ENCODE peak calls at places on chromosomes 2 and 18, in eight cellular contexts. One of them, this sample, is unnamed.

GRCh38 chr2:216695401-216695821 is at the start of gene IGFBP5:
- DNase-seq in lung microvascular endothelial cell: peak; percentile 23
- DNase-seq in NCI-H1092 treated with DMSO at 0.1 percent for 48 hours: peak; percentile 87
- DNase-seq in breast epithelium: peak; percentile 78
- DNase-seq in putamen: peak; percentile 71
- DNase-seq in NCI-H510A: peak; percentile 85
- DNase-seq in NCI-H2029: peak; percentile 83
- DNase-seq in CD8-positive, alpha-beta T cell: no peak
- DNase-seq in this sample: no peak

GRCh38 chr2:33077316-33077715 is 130.6 kb downstream of the LTBP1 start:
- DNase-seq in lung microvascular endothelial cell: no peak
- DNase-seq in NCI-H1092 treated with DMSO at 0.1 percent for 48 hours: no peak
- DNase-seq in breast epithelium: no peak
- DNase-seq in putamen: no peak
- DNase-seq in NCI-H510A: no peak
- DNase-seq in NCI-H2029: no peak
- DNase-seq in CD8-positive, alpha-beta T cell: no peak
- DNase-seq in this sample: no peak

GRCh38 chr2:112688086-112688880 is 32.5 kb upstream of the NT5DC4 start:
- DNase-seq in lung microvascular endothelial cell: no peak
- DNase-seq in NCI-H1092 treated with DMSO at 0.1 percent for 48 hours: no peak
- DNase-seq in breast epithelium: no peak
- DNase-seq in putamen: no peak
- DNase-seq in NCI-H510A: no peak
- DNase-seq in NCI-H2029: no peak
- DNase-seq in CD8-positive, alpha-beta T cell: peak; percentile 40
- DNase-seq in this sample: no peak

GRCh38 chr2:140442319-140442718 is 1662.1 kb upstream of the NXPH2 start:
- DNase-seq in lung microvascular endothelial cell: no peak
- DNase-seq in NCI-H1092 treated with DMSO at 0.1 percent for 48 hours: no peak
- DNase-seq in breast epithelium: no peak
- DNase-seq in putamen: no peak
- DNase-seq in NCI-H510A: no peak
- DNase-seq in NCI-H2029: no peak
- DNase-seq in CD8-positive, alpha-beta T cell: no peak
- DNase-seq in this sample: no peak

GRCh38 chr2:26978061-26978596 is 7.7 kb downstream of the MAPRE3 start:
- DNase-seq in lung microvascular endothelial cell: peak; percentile 78
- DNase-seq in NCI-H1092 treated with DMSO at 0.1 percent for 48 hours: peak; percentile 31
- DNase-seq in breast epithelium: no peak
- DNase-seq in putamen: no peak
- DNase-seq in NCI-H510A: peak; percentile 7
- DNase-seq in NCI-H2029: peak; percentile 74
- DNase-seq in CD8-positive, alpha-beta T cell: no peak
- DNase-seq in this sample: no peak

GRCh38 chr18:8003878-8004675 is 437.0 kb downstream of the PTPRM start:
- DNase-seq in lung microvascular endothelial cell: peak; percentile 88
- DNase-seq in NCI-H1092 treated with DMSO at 0.1 percent for 48 hours: no peak
- DNase-seq in breast epithelium: no peak
- DNase-seq in putamen: no peak
- DNase-seq in NCI-H510A: no peak
- DNase-seq in NCI-H2029: no peak
- DNase-seq in CD8-positive, alpha-beta T cell: no peak
- DNase-seq in this sample: no peak

GRCh38 chr18:50468802-50469201 is 91.1 kb upstream of the MAPK4 start:
- DNase-seq in lung microvascular endothelial cell: no peak
- DNase-seq in NCI-H1092 treated with DMSO at 0.1 percent for 48 hours: no peak
- DNase-seq in breast epithelium: no peak
- DNase-seq in putamen: no peak
- DNase-seq in NCI-H510A: no peak
- DNase-seq in NCI-H2029: peak; percentile 23
- DNase-seq in CD8-positive, alpha-beta T cell: no peak
- DNase-seq in this sample: no peak

GRCh38 chr2:220043993-220044335 is 416.5 kb downstream of the SLC4A3 start:
- DNase-seq in lung microvascular endothelial cell: no peak
- DNase-seq in NCI-H1092 treated with DMSO at 0.1 percent for 48 hours: no peak
- DNase-seq in breast epithelium: no peak
- DNase-seq in putamen: no peak
- DNase-seq in NCI-H510A: no peak
- DNase-seq in NCI-H2029: no peak
- DNase-seq in CD8-positive, alpha-beta T cell: no peak
- DNase-seq in this sample: no peak

GRCh38 chr2:113278073-113278811 is 479 bp downstream of the PAX8 start:
- DNase-seq in lung microvascular endothelial cell: no peak
- DNase-seq in NCI-H1092 treated with DMSO at 0.1 percent for 48 hours: no peak
- DNase-seq in breast epithelium: no peak
- DNase-seq in putamen: no peak
- DNase-seq in NCI-H510A: no peak
- DNase-seq in NCI-H2029: no peak
- DNase-seq in CD8-positive, alpha-beta T cell: no peak
- DNase-seq in this sample: no peak

GRCh38 chr2:215973954-215974699 is 39.2 kb downstream of the MREG start:
- DNase-seq in lung microvascular endothelial cell: no peak
- DNase-seq in NCI-H1092 treated with DMSO at 0.1 percent for 48 hours: no peak
- DNase-seq in breast epithelium: peak; percentile 34
- DNase-seq in putamen: no peak
- DNase-seq in NCI-H510A: no peak
- DNase-seq in NCI-H2029: peak; percentile 31
- DNase-seq in CD8-positive, alpha-beta T cell: no peak
- DNase-seq in this sample: no peak

GRCh38 chr2:3504741-3505140 is 14.6 kb downstream of the ADI1 start:
- DNase-seq in lung microvascular endothelial cell: no peak
- DNase-seq in NCI-H1092 treated with DMSO at 0.1 percent for 48 hours: no peak
- DNase-seq in breast epithelium: no peak
- DNase-seq in putamen: no peak
- DNase-seq in NCI-H510A: peak; percentile 24
- DNase-seq in NCI-H2029: peak; percentile 72
- DNase-seq in CD8-positive, alpha-beta T cell: no peak
- DNase-seq in this sample: no peak

GRCh38 chr2:223264541-223265171 is 212.7 kb downstream of the KCNE4 start:
- DNase-seq in lung microvascular endothelial cell: no peak
- DNase-seq in NCI-H1092 treated with DMSO at 0.1 percent for 48 hours: no peak
- DNase-seq in breast epithelium: no peak
- DNase-seq in putamen: no peak
- DNase-seq in NCI-H510A: no peak
- DNase-seq in NCI-H2029: no peak
- DNase-seq in CD8-positive, alpha-beta T cell: no peak
- DNase-seq in this sample: no peak

GRCh38 chr2:10658041-10658913 is 31.5 kb downstream of the NOL10 start:
- DNase-seq in lung microvascular endothelial cell: no peak
- DNase-seq in NCI-H1092 treated with DMSO at 0.1 percent for 48 hours: no peak
- DNase-seq in breast epithelium: no peak
- DNase-seq in putamen: no peak
- DNase-seq in NCI-H510A: no peak
- DNase-seq in NCI-H2029: no peak
- DNase-seq in CD8-positive, alpha-beta T cell: no peak
- DNase-seq in this sample: no peak

GRCh38 chr2:11550901-11551568 is 17.2 kb downstream of the GREB1 start:
- DNase-seq in lung microvascular endothelial cell: no peak
- DNase-seq in NCI-H1092 treated with DMSO at 0.1 percent for 48 hours: no peak
- DNase-seq in breast epithelium: no peak
- DNase-seq in putamen: no peak
- DNase-seq in NCI-H510A: no peak
- DNase-seq in NCI-H2029: no peak
- DNase-seq in CD8-positive, alpha-beta T cell: no peak
- DNase-seq in this sample: no peak

This sample was measured in naive thymus-derived CD4-positive, alpha-beta T cell.